ENCODE peak calls at places on chromosomes 12 and 14, in four cellular contexts. U is ELR, L is left ventricle myocardium inferior, J is cortex of kidney. I is an unnamed sample.

GRCh38 chr12:100984821-100985220 is 190.2 kb downstream of the ANO4 start:
- DNase-seq in U (no peak), J (no peak), L (no peak), I (no peak)

GRCh38 chr14:105180598-105181528 is at the start of gene NUDT14:
- DNase-seq in J (peak; percentile 75), L (peak; percentile 66), U (peak; percentile 70), I (peak; percentile 81)

GRCh38 chr14:42872775-42873174 is 1266.1 kb downstream of the LRFN5 start:
- DNase-seq in J (no peak), U (no peak), L (no peak), I (no peak)

GRCh38 chr12:76586764-76587395 is 27.3 kb upstream of the OSBPL8 start:
- DNase-seq in U (peak; percentile 66), J (no peak), L (no peak), I (peak; percentile 52)

GRCh38 chr12:13165578-13166120 is 30.9 kb upstream of the EMP1 start:
- DNase-seq in J (no peak), U (peak; percentile 80), L (peak; percentile 54), I (peak; percentile 94)

GRCh38 chr14:96253140-96253539 is 2.9 kb upstream of the BDKRB1 start:
- DNase-seq in U (peak; percentile 94), J (no peak), L (no peak), I (peak; percentile 80)

GRCh38 chr14:68359862-68360552 is 432.9 kb downstream of the ZFP36L1 start:
- DNase-seq in J (no peak), U (no peak), L (peak; percentile 55), I (no peak)

GRCh38 chr14:92603309-92604257 is 90.0 kb downstream of the RIN3 start:
- DNase-seq in L (peak; percentile 40), U (no peak), J (no peak), I (peak; percentile 57)

GRCh38 chr12:64634508-64635092 is 24.3 kb downstream of the RASSF3 start:
- DNase-seq in U (no peak), L (no peak), J (no peak), I (no peak)

GRCh38 chr12:40552868-40553267 is 139.4 kb upstream of the CNTN1 start:
- DNase-seq in J (no peak), U (no peak), L (no peak), I (peak; percentile 16)

GRCh38 chr14:64293976-64294671 is at the start of gene ESR2:
- DNase-seq in J (no peak), L (peak; percentile 19), U (peak; percentile 32), I (no peak)

GRCh38 chr14:28303248-28303647 is 463.3 kb upstream of the FOXG1 start:
- DNase-seq in L (no peak), J (no peak), U (peak; percentile 61), I (no peak)

GRCh38 chr12:52215587-52216031 is 17.4 kb upstream of the KRT7 start:
- DNase-seq in L (no peak), U (peak; percentile 92), J (no peak), I (peak; percentile 97)

GRCh38 chr14:38004610-38004879 is 203.2 kb upstream of the SSTR1 start:
- DNase-seq in U (no peak), J (no peak), L (no peak), I (no peak)

GRCh38 chr14:58463147-58463546 is 35.6 kb downstream of the KIAA0586 start:
- DNase-seq in J (no peak), L (no peak), U (no peak), I (no peak)

GRCh38 chr14:63470877-63471565 is 72.2 kb downstream of the PPP2R5E start:
- DNase-seq in U (peak; percentile 91), J (no peak), L (no peak), I (peak; percentile 87)

GRCh38 chr12:26845057-26845666 is 12.2 kb upstream of the ITPR2 start:
- DNase-seq in J (no peak), U (peak; percentile 67), L (peak; percentile 48), I (peak; percentile 53)

GRCh38 chr12:62190921-62191746 is 69.1 kb upstream of the USP15 start:
- DNase-seq in J (no peak), L (peak; percentile 15), U (no peak), I (peak; percentile 6)

GRCh38 chr14:42504433-42504832 is 897.8 kb downstream of the LRFN5 start:
- DNase-seq in L (no peak), J (no peak), U (no peak), I (no peak)

GRCh38 chr12:18250313-18250916 is 10.9 kb upstream of the PIK3C2G start:
- DNase-seq in J (no peak), U (peak; percentile 84), L (no peak), I (peak; percentile 71)

GRCh38 chr12:101501410-101502045 is 26.4 kb downstream of the SPIC start:
- DNase-seq in L (no peak), U (no peak), J (no peak), I (no peak)

GRCh38 chr14:70177092-70177491 is 11.7 kb downstream of the SLC8A3 start:
- DNase-seq in U (no peak), L (no peak), J (no peak), I (no peak)

GRCh38 chr12:46407360-46407759 is 34.8 kb upstream of the SLC38A2 start:
- DNase-seq in J (no peak), U (peak; percentile 15), L (no peak), I (no peak)

GRCh38 chr12:51811203-51811805 is 37.2 kb downstream of the FIGNL2 start:
- DNase-seq in U (no peak), J (no peak), L (no peak), I (no peak)

GRCh38 chr12:132191715-132192553 is 47.7 kb downstream of the NOC4L start:
- DNase-seq in U (no peak), J (no peak), L (no peak), I (peak; percentile 17)

GRCh38 chr12:62632521-62632920 is 165.9 kb downstream of the MON2 start:
- DNase-seq in J (no peak), L (peak; percentile 61), U (peak; percentile 51), I (no peak)

GRCh38 chr14:61502459-61503093 is 181.2 kb downstream of the PRKCH start:
- DNase-seq in J (no peak), L (no peak), U (no peak), I (peak; percentile 83)

GRCh38 chr12:103745962-103746361 is 95.1 kb downstream of the NT5DC3 start:
- DNase-seq in J (no peak), U (no peak), L (no peak), I (no peak)

GRCh38 chr14:72350215-72350614 is 418.0 kb downstream of the RGS6 start:
- DNase-seq in U (no peak), L (no peak), J (no peak), I (no peak)

I was measured in kidney tubule cell.